ENCODE peak calls at places on chromosomes 11 and 22, in six cellular contexts. K is stimulated activated CD4-positive, alpha-beta T cell treated with anti-CD3 and anti-CD28 coated beads, Interleukin-2, amount 100 ng/mL, for 48 hours; U is fibroblast of the aortic adventitia; Q is left ventricle myocardium inferior; S is LoVo; T is AG04449. W is an unnamed sample.

GRCh38 chr11:57571631-57572030 is 4.2 kb upstream of the UBE2L6 start:
- DNase-seq in K (no peak), T (no peak), U (no peak), S (no peak), Q (no peak), W (no peak)

GRCh38 chr22:37520754-37521153 is 1.5 kb upstream of the CARD10 start:
- DNase-seq in T (no peak), S (no peak), Q (no peak), U (no peak), K (no peak), W (no peak)

GRCh38 chr11:128956401-128957203 is 13.9 kb upstream of the TP53AIP1 start:
- DNase-seq in U (peak), T (peak), Q (no peak), S (peak), K (peak), W (peak)

GRCh38 chr22:19714320-19715252 is at the start of gene SEPTIN5:
- DNase-seq in S (no peak), T (no peak), U (no peak), K (no peak), Q (no peak), W (peak)

GRCh38 chr22:29475550-29475949 is 4.5 kb upstream of the NEFH start:
- DNase-seq in U (no peak), T (no peak), Q (no peak), K (no peak), S (no peak), W (no peak)

GRCh38 chr11:84800755-84801346 is 826.3 kb downstream of the DLG2 start:
- DNase-seq in T (peak), K (no peak), Q (no peak), S (no peak), U (peak), W (peak)

GRCh38 chr11:62842171-62842717 is 2.9 kb upstream of the WDR74 start:
- DNase-seq in K (no peak), U (no peak), Q (peak), S (no peak), T (no peak), W (no peak)

GRCh38 chr22:48706934-48707748 is 1120.5 kb downstream of the BRD1 start:
- DNase-seq in S (no peak), T (no peak), K (no peak), U (no peak), Q (peak), W (no peak)

GRCh38 chr11:92225206-92225562 is 566 bp downstream of the FAT3 start:
- DNase-seq in K (no peak), U (no peak), Q (no peak), T (no peak), S (no peak), W (no peak)

GRCh38 chr22:19086944-19087343 is 35.3 kb downstream of the DGCR2 start:
- DNase-seq in T (no peak), Q (no peak), S (no peak), K (no peak), U (peak), W (peak)

GRCh38 chr11:66467756-66468155 is 1.1 kb downstream of the PELI3 start:
- DNase-seq in T (no peak), K (no peak), Q (no peak), U (no peak), S (peak), W (no peak)

GRCh38 chr11:116192509-116193206 is 580.1 kb downstream of the BUD13 start:
- DNase-seq in S (no peak), T (no peak), U (no peak), K (no peak), Q (no peak), W (no peak)

GRCh38 chr11:7657306-7658025 is 15.8 kb downstream of the CYB5R2 start:
- DNase-seq in U (peak), S (peak), K (no peak), T (no peak), Q (no peak), W (peak)

GRCh38 chr11:134228625-134229024 is 4.2 kb downstream of the VPS26B start:
- DNase-seq in Q (no peak), U (no peak), K (peak), S (no peak), T (peak), W (peak)

GRCh38 chr22:30611197-30611596 is 4.2 kb downstream of the TCN2 start:
- DNase-seq in S (no peak), T (no peak), K (no peak), Q (no peak), U (no peak), W (no peak)

GRCh38 chr11:100719362-100719761 is 32.3 kb downstream of the ARHGAP42 start:
- DNase-seq in K (no peak), Q (no peak), U (peak), T (no peak), S (no peak), W (no peak)

GRCh38 chr11:107259826-107260225 is 197.8 kb downstream of the CWF19L2 start:
- DNase-seq in Q (no peak), S (no peak), T (no peak), U (no peak), K (no peak), W (no peak)

GRCh38 chr11:112993808-112994207 is 32.6 kb downstream of the NCAM1 start:
- DNase-seq in S (no peak), K (no peak), U (no peak), T (no peak), Q (no peak), W (no peak)

GRCh38 chr11:127369301-127369968 is 368.9 kb upstream of the KIRREL3 start:
- DNase-seq in K (no peak), T (no peak), Q (no peak), U (no peak), S (no peak), W (no peak)

GRCh38 chr11:100691886-100692285 is 4.8 kb downstream of the ARHGAP42 start:
- DNase-seq in U (peak), K (no peak), T (no peak), S (peak), Q (no peak), W (no peak)

GRCh38 chr11:763073-763463 is 14.2 kb downstream of the GATD1 start:
- DNase-seq in U (no peak), S (peak), K (no peak), T (no peak), Q (no peak), W (no peak)

GRCh38 chr11:126059238-126059761 is 3.4 kb downstream of the CDON start:
- DNase-seq in Q (no peak), U (no peak), K (no peak), T (no peak), S (no peak), W (no peak)

GRCh38 chr22:34296456-34296855 is 376.2 kb upstream of the LARGE1 start:
- DNase-seq in T (no peak), U (no peak), K (no peak), S (no peak), Q (no peak), W (no peak)

GRCh38 chr11:109423114-109423859 is 1.3 kb downstream of the C11orf87 start:
- DNase-seq in S (no peak), K (no peak), T (no peak), U (peak), Q (no peak), W (peak)

W was measured in GM03348.